ENCODE peak calls at places on chromosomes 12 and 14, in seven cellular contexts. Q, O, R, T, K, Z and F are unnamed samples.

GRCh38 chr12:56522486-56523193 is 1.0 kb downstream of the RBMS2 start:
- DNase-seq in K (no peak), Q (no peak), Z (no peak), O (no peak), T (no peak), R (no peak), F (no peak)

GRCh38 chr12:118052324-118053070 is 8.5 kb downstream of the WSB2 start:
- DNase-seq in O (peak; percentile 81), Q (peak; percentile 86), K (peak; percentile 85), R (no peak), Z (no peak), T (peak; percentile 57), F (peak; percentile 33)

GRCh38 chr12:7769999-7770398 is 5.0 kb downstream of the NANOGNB start:
- DNase-seq in Q (no peak), Z (no peak), T (no peak), R (no peak), K (no peak), O (no peak), F (no peak)

GRCh38 chr12:108691995-108692808 is 39.1 kb downstream of the CORO1C start:
- DNase-seq in R (peak; percentile 16), T (peak; percentile 93), O (peak; percentile 82), Z (no peak), Q (peak; percentile 80), K (peak; percentile 67), F (no peak)

GRCh38 chr14:88326352-88327103 is 3.5 kb upstream of the KCNK10 start:
- DNase-seq in Q (no peak), T (no peak), R (no peak), K (no peak), Z (peak; percentile 13), O (no peak), F (no peak)

GRCh38 chr14:36773558-36773957 is 111.9 kb downstream of the PAX9 start:
- DNase-seq in O (no peak), Z (no peak), K (no peak), R (no peak), Q (no peak), T (no peak), F (no peak)

GRCh38 chr14:52791204-52792096 is at the start of gene GNPNAT1:
- DNase-seq in R (no peak), K (peak; percentile 87), Z (peak; percentile 84), O (peak; percentile 80), Q (peak; percentile 95), T (peak; percentile 88), F (peak; percentile 87)

GRCh38 chr12:14654416-14654815 is 42.0 kb downstream of the GUCY2C start:
- DNase-seq in K (no peak), Q (no peak), R (no peak), T (no peak), O (no peak), Z (no peak), F (no peak)

GRCh38 chr12:16563519-16563918 is 42.4 kb downstream of the LMO3 start:
- DNase-seq in K (no peak), Q (no peak), T (no peak), R (no peak), O (no peak), Z (no peak), F (no peak)

GRCh38 chr14:64112859-64113258 is 181.3 kb downstream of the ESR2 start:
- DNase-seq in Q (no peak), K (no peak), Z (no peak), R (no peak), O (peak; percentile 71), T (no peak), F (no peak)

GRCh38 chr14:63614964-63615363 is 26.7 kb downstream of the WDR89 start:
- DNase-seq in Z (no peak), R (no peak), K (no peak), T (peak; percentile 23), O (no peak), Q (no peak), F (no peak)

GRCh38 chr12:55742719-55743130 is at the start of gene GDF11:
- DNase-seq in T (peak; percentile 77), K (peak; percentile 66), Z (no peak), O (peak; percentile 83), Q (peak; percentile 93), R (peak; percentile 44), F (peak; percentile 91)

GRCh38 chr12:4159851-4160250 is 113.7 kb upstream of the CCND2 start:
- DNase-seq in Q (no peak), T (no peak), Z (no peak), O (no peak), K (no peak), R (no peak), F (no peak)

GRCh38 chr14:42806909-42807315 is 1200.2 kb downstream of the LRFN5 start:
- DNase-seq in O (no peak), T (no peak), K (no peak), R (no peak), Z (no peak), Q (no peak), F (no peak)

GRCh38 chr12:103727638-103728037 is 113.4 kb downstream of the NT5DC3 start:
- DNase-seq in T (no peak), K (no peak), Q (no peak), R (no peak), Z (no peak), O (no peak), F (no peak)

GRCh38 chr12:2115101-2115845 is 62.5 kb downstream of the CACNA1C start:
- DNase-seq in Q (no peak), Z (no peak), K (no peak), O (no peak), R (no peak), T (no peak), F (no peak)

GRCh38 chr12:5456906-5457305 is 25.0 kb downstream of the NTF3 start:
- DNase-seq in K (no peak), R (no peak), Z (peak; percentile 16), Q (no peak), O (no peak), T (no peak), F (no peak)

GRCh38 chr14:23361320-23361719 is 3.7 kb downstream of the EFS start:
- DNase-seq in K (no peak), O (no peak), Q (no peak), Z (no peak), T (peak; percentile 42), R (no peak), F (no peak)

GRCh38 chr14:73777420-73777819 is 63.2 kb upstream of the PNMA1 start:
- DNase-seq in R (no peak), Z (no peak), Q (no peak), K (no peak), O (peak; percentile 80), T (no peak), F (no peak)

GRCh38 chr12:26158078-26158764 is 33.4 kb upstream of the BHLHE41 start:
- DNase-seq in R (no peak), Q (no peak), Z (no peak), K (no peak), O (no peak), T (no peak), F (no peak)

GRCh38 chr14:74562515-74563232 is 49.4 kb downstream of the LTBP2 start:
- DNase-seq in Q (peak; percentile 31), O (peak; percentile 68), K (no peak), Z (no peak), T (no peak), R (peak; percentile 82), F (no peak)

GRCh38 chr12:94614288-94614721 is 36.1 kb downstream of the TMCC3 start:
- DNase-seq in K (no peak), Q (no peak), R (no peak), Z (no peak), O (peak; percentile 14), T (peak; percentile 48), F (no peak)